ENCODE peak calls at places on chromosomes 11 and 22, in four cellular contexts. J is 8988T, K is GM04504, P is psoas muscle. N is an unnamed sample.
A peak's percentile ranks its signal among the peaks of the same experiment; 100 is the strongest.

GRCh38 chr22:17906978-17907730 is 117.2 kb downstream of the MICAL3 start:
- DNase-seq in J (no peak), K (no peak), P (no peak), N (no peak)

GRCh38 chr11:124676386-124676785 is 2.7 kb downstream of the SPA17 start:
- DNase-seq in J (no peak), K (peak; percentile 20), P (no peak), N (no peak)

GRCh38 chr11:70778828-70779365 is 380.6 kb downstream of the CTTN start:
- DNase-seq in J (no peak), K (no peak), P (no peak), N (no peak)

GRCh38 chr22:43895986-43896645 is 4.3 kb upstream of the PNPLA5 start:
- DNase-seq in J (no peak), K (no peak), P (no peak), N (no peak)

GRCh38 chr11:8760896-8761295 is 78.3 kb downstream of the RPL27A start:
- DNase-seq in J (no peak), K (no peak), P (no peak), N (no peak)

GRCh38 chr11:120218695-120219033 is 7.8 kb downstream of the OAF start:
- DNase-seq in J (no peak), K (no peak), P (no peak), N (no peak)

GRCh38 chr11:2214527-2215229 is 43.1 kb upstream of the TH start:
- DNase-seq in J (no peak), K (no peak), P (no peak), N (no peak)

GRCh38 chr22:30197389-30197788 is 49.2 kb downstream of the LIF start:
- DNase-seq in J (no peak), K (no peak), P (no peak), N (no peak)

GRCh38 chr11:107198490-107199007 is 180.3 kb upstream of the GUCY1A2 start:
- DNase-seq in J (no peak), K (no peak), P (no peak), N (no peak)

GRCh38 chr11:133887692-133888332 is 42.5 kb upstream of the SPATA19 start:
- DNase-seq in J (no peak), K (no peak), P (no peak), N (no peak)

GRCh38 chr11:123740787-123741158 is 687 bp downstream of the ZNF202 start:
- DNase-seq in J (no peak), K (no peak), P (no peak), N (no peak)